ENCODE peak calls at places on chromosomes 6 and 20, in six cellular contexts. One of them, this sample, is unnamed.

GRCh38 chr6:25278557-25278913 is 639 bp upstream of the CARMIL1 start:
- DNase-seq in activated CD8-positive, alpha-beta T cell treated with anti-CD3 and anti-CD28 coated beads, Interleukin-2, amount 10 ng/mL, durations not matched to agents 7 days and 5 days: no peak
- DNase-seq in ACHN: no peak
- DNase-seq in stimulated activated CD4-positive, alpha-beta T cell treated with anti-CD3 and anti-CD28 coated beads, Interleukin-15, amount 100 ng/mL, for 24 hours: no peak
- DNase-seq in cardiac fibroblast: no peak
- DNase-seq in Daoy: no peak
- DNase-seq in this sample: no peak

GRCh38 chr6:136646377-136646776 is 96.2 kb upstream of the MAP7 start:
- DNase-seq in activated CD8-positive, alpha-beta T cell treated with anti-CD3 and anti-CD28 coated beads, Interleukin-2, amount 10 ng/mL, durations not matched to agents 7 days and 5 days: no peak
- DNase-seq in ACHN: no peak
- DNase-seq in stimulated activated CD4-positive, alpha-beta T cell treated with anti-CD3 and anti-CD28 coated beads, Interleukin-15, amount 100 ng/mL, for 24 hours: no peak
- DNase-seq in cardiac fibroblast: peak; percentile 40
- DNase-seq in Daoy: no peak
- DNase-seq in this sample: no peak

GRCh38 chr6:129608886-129609540 is 101.0 kb downstream of the ARHGAP18 start:
- DNase-seq in activated CD8-positive, alpha-beta T cell treated with anti-CD3 and anti-CD28 coated beads, Interleukin-2, amount 10 ng/mL, durations not matched to agents 7 days and 5 days: no peak
- DNase-seq in ACHN: no peak
- DNase-seq in stimulated activated CD4-positive, alpha-beta T cell treated with anti-CD3 and anti-CD28 coated beads, Interleukin-15, amount 100 ng/mL, for 24 hours: no peak
- DNase-seq in cardiac fibroblast: no peak
- DNase-seq in Daoy: no peak
- DNase-seq in this sample: no peak

GRCh38 chr6:11113038-11113437 is 1.5 kb upstream of the ERVFRD-1 start:
- DNase-seq in activated CD8-positive, alpha-beta T cell treated with anti-CD3 and anti-CD28 coated beads, Interleukin-2, amount 10 ng/mL, durations not matched to agents 7 days and 5 days: no peak
- DNase-seq in ACHN: no peak
- DNase-seq in stimulated activated CD4-positive, alpha-beta T cell treated with anti-CD3 and anti-CD28 coated beads, Interleukin-15, amount 100 ng/mL, for 24 hours: no peak
- DNase-seq in cardiac fibroblast: peak; percentile 40
- DNase-seq in Daoy: no peak
- DNase-seq in this sample: no peak

GRCh38 chr6:165641672-165642156 is 21.3 kb downstream of the PDE10A start:
- DNase-seq in activated CD8-positive, alpha-beta T cell treated with anti-CD3 and anti-CD28 coated beads, Interleukin-2, amount 10 ng/mL, durations not matched to agents 7 days and 5 days: no peak
- DNase-seq in ACHN: no peak
- DNase-seq in stimulated activated CD4-positive, alpha-beta T cell treated with anti-CD3 and anti-CD28 coated beads, Interleukin-15, amount 100 ng/mL, for 24 hours: no peak
- DNase-seq in cardiac fibroblast: no peak
- DNase-seq in Daoy: peak; percentile 19
- DNase-seq in this sample: no peak

GRCh38 chr6:64679411-64679810 is 1027.6 kb downstream of the EYS start:
- DNase-seq in activated CD8-positive, alpha-beta T cell treated with anti-CD3 and anti-CD28 coated beads, Interleukin-2, amount 10 ng/mL, durations not matched to agents 7 days and 5 days: no peak
- DNase-seq in ACHN: no peak
- DNase-seq in stimulated activated CD4-positive, alpha-beta T cell treated with anti-CD3 and anti-CD28 coated beads, Interleukin-15, amount 100 ng/mL, for 24 hours: no peak
- DNase-seq in cardiac fibroblast: no peak
- DNase-seq in Daoy: no peak
- DNase-seq in this sample: no peak

GRCh38 chr6:38460216-38460615 is 179.5 kb downstream of the BTBD9 start:
- DNase-seq in activated CD8-positive, alpha-beta T cell treated with anti-CD3 and anti-CD28 coated beads, Interleukin-2, amount 10 ng/mL, durations not matched to agents 7 days and 5 days: no peak
- DNase-seq in ACHN: no peak
- DNase-seq in stimulated activated CD4-positive, alpha-beta T cell treated with anti-CD3 and anti-CD28 coated beads, Interleukin-15, amount 100 ng/mL, for 24 hours: no peak
- DNase-seq in cardiac fibroblast: peak; percentile 68
- DNase-seq in Daoy: no peak
- DNase-seq in this sample: no peak

GRCh38 chr6:83114164-83114563 is 46.7 kb downstream of the DOP1A start:
- DNase-seq in activated CD8-positive, alpha-beta T cell treated with anti-CD3 and anti-CD28 coated beads, Interleukin-2, amount 10 ng/mL, durations not matched to agents 7 days and 5 days: no peak
- DNase-seq in ACHN: no peak
- DNase-seq in stimulated activated CD4-positive, alpha-beta T cell treated with anti-CD3 and anti-CD28 coated beads, Interleukin-15, amount 100 ng/mL, for 24 hours: no peak
- DNase-seq in cardiac fibroblast: peak; percentile 38
- DNase-seq in Daoy: no peak
- DNase-seq in this sample: no peak

GRCh38 chr6:35554811-35555210 is 42.1 kb upstream of the TULP1 start:
- DNase-seq in activated CD8-positive, alpha-beta T cell treated with anti-CD3 and anti-CD28 coated beads, Interleukin-2, amount 10 ng/mL, durations not matched to agents 7 days and 5 days: no peak
- DNase-seq in ACHN: no peak
- DNase-seq in stimulated activated CD4-positive, alpha-beta T cell treated with anti-CD3 and anti-CD28 coated beads, Interleukin-15, amount 100 ng/mL, for 24 hours: no peak
- DNase-seq in cardiac fibroblast: no peak
- DNase-seq in Daoy: no peak
- DNase-seq in this sample: no peak

GRCh38 chr6:32931211-32931610 is 9.6 kb downstream of the HLA-DMB start:
- DNase-seq in activated CD8-positive, alpha-beta T cell treated with anti-CD3 and anti-CD28 coated beads, Interleukin-2, amount 10 ng/mL, durations not matched to agents 7 days and 5 days: no peak
- DNase-seq in ACHN: no peak
- DNase-seq in stimulated activated CD4-positive, alpha-beta T cell treated with anti-CD3 and anti-CD28 coated beads, Interleukin-15, amount 100 ng/mL, for 24 hours: no peak
- DNase-seq in cardiac fibroblast: no peak
- DNase-seq in Daoy: no peak
- DNase-seq in this sample: no peak

GRCh38 chr6:53943410-53943809 is 148.6 kb downstream of the LRRC1 start:
- DNase-seq in activated CD8-positive, alpha-beta T cell treated with anti-CD3 and anti-CD28 coated beads, Interleukin-2, amount 10 ng/mL, durations not matched to agents 7 days and 5 days: no peak
- DNase-seq in ACHN: no peak
- DNase-seq in stimulated activated CD4-positive, alpha-beta T cell treated with anti-CD3 and anti-CD28 coated beads, Interleukin-15, amount 100 ng/mL, for 24 hours: no peak
- DNase-seq in cardiac fibroblast: no peak
- DNase-seq in Daoy: no peak
- DNase-seq in this sample: no peak

GRCh38 chr6:46011241-46012085 is 4.2 kb downstream of the CLIC5 start:
- DNase-seq in activated CD8-positive, alpha-beta T cell treated with anti-CD3 and anti-CD28 coated beads, Interleukin-2, amount 10 ng/mL, durations not matched to agents 7 days and 5 days: peak; percentile 86
- DNase-seq in ACHN: no peak
- DNase-seq in stimulated activated CD4-positive, alpha-beta T cell treated with anti-CD3 and anti-CD28 coated beads, Interleukin-15, amount 100 ng/mL, for 24 hours: peak; percentile 74
- DNase-seq in cardiac fibroblast: no peak
- DNase-seq in Daoy: peak; percentile 56
- DNase-seq in this sample: peak; percentile 64

GRCh38 chr6:87737948-87738347 is 35.9 kb upstream of the AKIRIN2 start:
- DNase-seq in activated CD8-positive, alpha-beta T cell treated with anti-CD3 and anti-CD28 coated beads, Interleukin-2, amount 10 ng/mL, durations not matched to agents 7 days and 5 days: no peak
- DNase-seq in ACHN: no peak
- DNase-seq in stimulated activated CD4-positive, alpha-beta T cell treated with anti-CD3 and anti-CD28 coated beads, Interleukin-15, amount 100 ng/mL, for 24 hours: no peak
- DNase-seq in cardiac fibroblast: no peak
- DNase-seq in Daoy: no peak
- DNase-seq in this sample: no peak

GRCh38 chr20:17628101-17628841 is 53.8 kb downstream of the RRBP1 start:
- DNase-seq in activated CD8-positive, alpha-beta T cell treated with anti-CD3 and anti-CD28 coated beads, Interleukin-2, amount 10 ng/mL, durations not matched to agents 7 days and 5 days: no peak
- DNase-seq in ACHN: no peak
- DNase-seq in stimulated activated CD4-positive, alpha-beta T cell treated with anti-CD3 and anti-CD28 coated beads, Interleukin-15, amount 100 ng/mL, for 24 hours: no peak
- DNase-seq in cardiac fibroblast: no peak
- DNase-seq in Daoy: no peak
- DNase-seq in this sample: no peak

GRCh38 chr6:145705561-145705960 is 29.8 kb downstream of the EPM2A start:
- DNase-seq in activated CD8-positive, alpha-beta T cell treated with anti-CD3 and anti-CD28 coated beads, Interleukin-2, amount 10 ng/mL, durations not matched to agents 7 days and 5 days: no peak
- DNase-seq in ACHN: no peak
- DNase-seq in stimulated activated CD4-positive, alpha-beta T cell treated with anti-CD3 and anti-CD28 coated beads, Interleukin-15, amount 100 ng/mL, for 24 hours: no peak
- DNase-seq in cardiac fibroblast: peak; percentile 91
- DNase-seq in Daoy: peak; percentile 27
- DNase-seq in this sample: no peak

GRCh38 chr20:37484386-37484785 is 36.7 kb upstream of the NNAT start:
- DNase-seq in activated CD8-positive, alpha-beta T cell treated with anti-CD3 and anti-CD28 coated beads, Interleukin-2, amount 10 ng/mL, durations not matched to agents 7 days and 5 days: no peak
- DNase-seq in ACHN: no peak
- DNase-seq in stimulated activated CD4-positive, alpha-beta T cell treated with anti-CD3 and anti-CD28 coated beads, Interleukin-15, amount 100 ng/mL, for 24 hours: no peak
- DNase-seq in cardiac fibroblast: no peak
- DNase-seq in Daoy: no peak
- DNase-seq in this sample: no peak

GRCh38 chr6:143283887-143284640 is 166.4 kb downstream of the ADAT2 start:
- DNase-seq in activated CD8-positive, alpha-beta T cell treated with anti-CD3 and anti-CD28 coated beads, Interleukin-2, amount 10 ng/mL, durations not matched to agents 7 days and 5 days: no peak
- DNase-seq in ACHN: no peak
- DNase-seq in stimulated activated CD4-positive, alpha-beta T cell treated with anti-CD3 and anti-CD28 coated beads, Interleukin-15, amount 100 ng/mL, for 24 hours: no peak
- DNase-seq in cardiac fibroblast: peak; percentile 45
- DNase-seq in Daoy: no peak
- DNase-seq in this sample: no peak

GRCh38 chr20:4555188-4555893 is 166.4 kb upstream of the PRND start:
- DNase-seq in activated CD8-positive, alpha-beta T cell treated with anti-CD3 and anti-CD28 coated beads, Interleukin-2, amount 10 ng/mL, durations not matched to agents 7 days and 5 days: no peak
- DNase-seq in ACHN: peak; percentile 61
- DNase-seq in stimulated activated CD4-positive, alpha-beta T cell treated with anti-CD3 and anti-CD28 coated beads, Interleukin-15, amount 100 ng/mL, for 24 hours: no peak
- DNase-seq in cardiac fibroblast: peak; percentile 58
- DNase-seq in Daoy: peak; percentile 63
- DNase-seq in this sample: no peak

GRCh38 chr6:47016236-47016635 is 25.9 kb downstream of the ADGRF1 start:
- DNase-seq in activated CD8-positive, alpha-beta T cell treated with anti-CD3 and anti-CD28 coated beads, Interleukin-2, amount 10 ng/mL, durations not matched to agents 7 days and 5 days: no peak
- DNase-seq in ACHN: no peak
- DNase-seq in stimulated activated CD4-positive, alpha-beta T cell treated with anti-CD3 and anti-CD28 coated beads, Interleukin-15, amount 100 ng/mL, for 24 hours: no peak
- DNase-seq in cardiac fibroblast: no peak
- DNase-seq in Daoy: no peak
- DNase-seq in this sample: no peak

GRCh38 chr20:51631011-51631950 is 88.8 kb upstream of the NFATC2 start:
- DNase-seq in activated CD8-positive, alpha-beta T cell treated with anti-CD3 and anti-CD28 coated beads, Interleukin-2, amount 10 ng/mL, durations not matched to agents 7 days and 5 days: peak; percentile 27
- DNase-seq in ACHN: peak; percentile 85
- DNase-seq in stimulated activated CD4-positive, alpha-beta T cell treated with anti-CD3 and anti-CD28 coated beads, Interleukin-15, amount 100 ng/mL, for 24 hours: peak; percentile 65
- DNase-seq in cardiac fibroblast: peak; percentile 99
- DNase-seq in Daoy: peak; percentile 95
- DNase-seq in this sample: no peak

GRCh38 chr6:166640342-166641043 is 13.4 kb upstream of the RPS6KA2 start:
- DNase-seq in activated CD8-positive, alpha-beta T cell treated with anti-CD3 and anti-CD28 coated beads, Interleukin-2, amount 10 ng/mL, durations not matched to agents 7 days and 5 days: no peak
- DNase-seq in ACHN: no peak
- DNase-seq in stimulated activated CD4-positive, alpha-beta T cell treated with anti-CD3 and anti-CD28 coated beads, Interleukin-15, amount 100 ng/mL, for 24 hours: peak; percentile 30
- DNase-seq in cardiac fibroblast: peak; percentile 17
- DNase-seq in Daoy: no peak
- DNase-seq in this sample: no peak

GRCh38 chr6:31791324-31792089 is 4.0 kb downstream of the VARS1 start:
- DNase-seq in activated CD8-positive, alpha-beta T cell treated with anti-CD3 and anti-CD28 coated beads, Interleukin-2, amount 10 ng/mL, durations not matched to agents 7 days and 5 days: peak; percentile 67
- DNase-seq in ACHN: peak; percentile 45
- DNase-seq in stimulated activated CD4-positive, alpha-beta T cell treated with anti-CD3 and anti-CD28 coated beads, Interleukin-15, amount 100 ng/mL, for 24 hours: peak; percentile 59
- DNase-seq in cardiac fibroblast: peak; percentile 54
- DNase-seq in Daoy: peak; percentile 51
- DNase-seq in this sample: peak; percentile 39

GRCh38 chr6:4055420-4056041 is 23.4 kb downstream of the FAM217A start:
- DNase-seq in activated CD8-positive, alpha-beta T cell treated with anti-CD3 and anti-CD28 coated beads, Interleukin-2, amount 10 ng/mL, durations not matched to agents 7 days and 5 days: peak; percentile 30
- DNase-seq in ACHN: peak; percentile 75
- DNase-seq in stimulated activated CD4-positive, alpha-beta T cell treated with anti-CD3 and anti-CD28 coated beads, Interleukin-15, amount 100 ng/mL, for 24 hours: no peak
- DNase-seq in cardiac fibroblast: peak; percentile 89
- DNase-seq in Daoy: peak; percentile 73
- DNase-seq in this sample: no peak

GRCh38 chr6:32146287-32146686 is 5.5 kb downstream of the PRRT1 start:
- DNase-seq in activated CD8-positive, alpha-beta T cell treated with anti-CD3 and anti-CD28 coated beads, Interleukin-2, amount 10 ng/mL, durations not matched to agents 7 days and 5 days: no peak
- DNase-seq in ACHN: no peak
- DNase-seq in stimulated activated CD4-positive, alpha-beta T cell treated with anti-CD3 and anti-CD28 coated beads, Interleukin-15, amount 100 ng/mL, for 24 hours: no peak
- DNase-seq in cardiac fibroblast: no peak
- DNase-seq in Daoy: no peak
- DNase-seq in this sample: no peak

GRCh38 chr20:23260181-23260840 is 90.3 kb upstream of the NXT1 start:
- DNase-seq in activated CD8-positive, alpha-beta T cell treated with anti-CD3 and anti-CD28 coated beads, Interleukin-2, amount 10 ng/mL, durations not matched to agents 7 days and 5 days: no peak
- DNase-seq in ACHN: no peak
- DNase-seq in stimulated activated CD4-positive, alpha-beta T cell treated with anti-CD3 and anti-CD28 coated beads, Interleukin-15, amount 100 ng/mL, for 24 hours: no peak
- DNase-seq in cardiac fibroblast: no peak
- DNase-seq in Daoy: no peak
- DNase-seq in this sample: no peak

GRCh38 chr6:16432075-16433032 is 194.0 kb downstream of the GMPR start:
- DNase-seq in activated CD8-positive, alpha-beta T cell treated with anti-CD3 and anti-CD28 coated beads, Interleukin-2, amount 10 ng/mL, durations not matched to agents 7 days and 5 days: no peak
- DNase-seq in ACHN: no peak
- DNase-seq in stimulated activated CD4-positive, alpha-beta T cell treated with anti-CD3 and anti-CD28 coated beads, Interleukin-15, amount 100 ng/mL, for 24 hours: peak; percentile 29
- DNase-seq in cardiac fibroblast: peak; percentile 52
- DNase-seq in Daoy: no peak
- DNase-seq in this sample: no peak

GRCh38 chr6:11043552-11043960 is 549 bp downstream of the ELOVL2 start:
- DNase-seq in activated CD8-positive, alpha-beta T cell treated with anti-CD3 and anti-CD28 coated beads, Interleukin-2, amount 10 ng/mL, durations not matched to agents 7 days and 5 days: no peak
- DNase-seq in ACHN: no peak
- DNase-seq in stimulated activated CD4-positive, alpha-beta T cell treated with anti-CD3 and anti-CD28 coated beads, Interleukin-15, amount 100 ng/mL, for 24 hours: peak; percentile 6
- DNase-seq in cardiac fibroblast: no peak
- DNase-seq in Daoy: peak; percentile 50
- DNase-seq in this sample: no peak

This sample was measured in effector memory CD8-positive, alpha-beta T cell.